ENCODE peak calls at places on chromosome 20, in five cellular contexts. S, J, T, B and A are unnamed samples.

GRCh38 chr20:30811896-30812671 is 445.4 kb upstream of the DEFB115 start:
- DNase-seq in S (no peak), J (no peak), T (peak), B (no peak), A (no peak)

GRCh38 chr20:57480444-57481152 is 44.3 kb downstream of the CTCFL start:
- DNase-seq in S (no peak), J (no peak), T (no peak), B (no peak), A (no peak)

GRCh38 chr20:44017905-44018683 is 103.4 kb downstream of the TOX2 start:
- DNase-seq in S (peak), J (peak), T (peak), B (peak), A (peak)

GRCh38 chr20:6698056-6698455 is 69.4 kb upstream of the BMP2 start:
- DNase-seq in S (no peak), J (no peak), T (peak), B (no peak), A (peak)

GRCh38 chr20:44218441-44218840 is 7.9 kb upstream of the OSER1 start:
- DNase-seq in S (no peak), J (no peak), T (no peak), B (no peak), A (no peak)

GRCh38 chr20:14991023-14991422 is 653.6 kb upstream of the FLRT3 start:
- DNase-seq in S (no peak), J (peak), T (no peak), B (no peak), A (no peak)

GRCh38 chr20:44410583-44411019 is 55.1 kb downstream of the HNF4A start:
- DNase-seq in S (no peak), J (no peak), T (no peak), B (no peak), A (no peak)

GRCh38 chr20:32510601-32511357 is 74.4 kb downstream of the NOL4L start:
- DNase-seq in S (no peak), J (peak), T (peak), B (no peak), A (peak)

GRCh38 chr20:57556980-57557274 is 4.0 kb upstream of the PCK1 start:
- DNase-seq in S (no peak), J (no peak), T (no peak), B (no peak), A (no peak)

GRCh38 chr20:35771689-35772562 is at the start of gene PHF20:
- DNase-seq in S (peak), J (peak), T (peak), B (peak), A (peak)
- H3K27ac ChIP-seq in S (peak), J (peak), T (peak), B (peak), A (peak)

DNA sequence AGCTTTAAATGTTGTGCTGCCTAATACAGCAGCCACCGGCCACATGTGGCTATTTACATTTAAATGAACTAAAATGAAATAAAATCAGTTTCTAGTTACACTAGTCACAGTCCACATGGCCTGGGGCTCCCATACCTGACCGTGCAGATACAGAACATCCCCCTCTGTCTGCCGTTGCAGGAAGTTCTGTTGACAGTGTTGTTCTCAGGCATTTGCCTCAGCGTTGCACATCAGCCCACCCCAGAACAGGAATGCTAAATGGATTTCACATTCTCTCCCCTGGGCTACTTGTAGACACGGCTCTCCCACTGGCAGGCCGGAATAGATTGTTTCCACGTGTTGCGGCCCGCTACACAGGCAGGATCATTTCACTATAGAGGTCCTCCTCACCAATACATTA is 26.3 kb downstream of the JAG1 start:
- DNase-seq in S (no peak), J (no peak), T (no peak), B (peak), A (no peak)
- TF ChIP-seq CTCF in S (peak), J (peak), T (no peak), B (peak), A (peak)

GRCh38 chr20:63697357-63697867 is 960 bp downstream of the TNFRSF6B start:
- DNase-seq in S (no peak), J (no peak), T (no peak), B (peak), A (peak)
- H3K27ac ChIP-seq in S (no peak), J (peak), T (no peak), B (no peak), A (no peak)

GRCh38 chr20:34978092-34978744 is 22.6 kb downstream of the MYH7B start:
- DNase-seq in S (no peak), J (no peak), T (no peak), B (no peak), A (no peak)

GRCh38 chr20:34979366-34980153 is 23.9 kb downstream of the MYH7B start:
- DNase-seq in S (no peak), J (no peak), T (no peak), B (no peak), A (no peak)

GRCh38 chr20:34977365-34978091 is 21.9 kb downstream of the MYH7B start:
- DNase-seq in S (no peak), J (no peak), T (no peak), B (no peak), A (no peak)

GRCh38 chr20:34974246-34974645 is 18.6 kb downstream of the MYH7B start:
- DNase-seq in S (no peak), J (no peak), T (no peak), B (no peak), A (no peak)

DNA sequence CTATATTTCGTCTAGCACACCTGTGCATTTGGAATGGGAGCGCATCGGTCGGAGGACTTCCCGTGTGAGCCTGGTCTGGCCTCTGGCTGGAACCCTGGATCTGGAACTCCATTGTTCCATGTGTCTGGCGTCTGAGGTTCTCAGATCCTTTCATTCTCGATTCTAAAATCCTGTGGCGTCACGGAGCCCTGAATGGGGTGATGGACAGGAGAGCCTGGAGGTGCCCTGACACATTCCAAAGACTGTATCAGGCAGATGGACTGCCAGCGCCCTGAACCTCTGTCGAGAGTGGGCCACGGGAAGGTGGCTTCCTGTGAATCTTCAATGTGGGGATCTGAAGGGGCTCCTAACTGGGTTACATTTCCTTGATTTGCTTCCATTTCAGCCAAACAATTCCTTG is 20.6 kb downstream of the MYH7B start:
- DNase-seq in S (no peak), J (no peak), T (no peak), B (no peak), A (no peak)
- TF ChIP-seq CTCF in S (no peak), J (no peak), T (no peak), B (no peak), A (no peak)

GRCh38 chr20:46400253-46400652 is 6.2 kb downstream of the ELMO2 start:
- DNase-seq in S (no peak), J (peak), T (peak), B (peak), A (no peak)

GRCh38 chr20:46402236-46402886 is 4.1 kb downstream of the ELMO2 start:
- DNase-seq in S (no peak), J (no peak), T (no peak), B (no peak), A (no peak)

GRCh38 chr20:46401478-46401860 is 4.9 kb downstream of the ELMO2 start:
- DNase-seq in S (no peak), J (no peak), T (peak), B (no peak), A (no peak)

GRCh38 chr20:46399401-46399800 is 7.0 kb downstream of the ELMO2 start:
- DNase-seq in S (no peak), J (no peak), T (peak), B (no peak), A (no peak)

DNA sequence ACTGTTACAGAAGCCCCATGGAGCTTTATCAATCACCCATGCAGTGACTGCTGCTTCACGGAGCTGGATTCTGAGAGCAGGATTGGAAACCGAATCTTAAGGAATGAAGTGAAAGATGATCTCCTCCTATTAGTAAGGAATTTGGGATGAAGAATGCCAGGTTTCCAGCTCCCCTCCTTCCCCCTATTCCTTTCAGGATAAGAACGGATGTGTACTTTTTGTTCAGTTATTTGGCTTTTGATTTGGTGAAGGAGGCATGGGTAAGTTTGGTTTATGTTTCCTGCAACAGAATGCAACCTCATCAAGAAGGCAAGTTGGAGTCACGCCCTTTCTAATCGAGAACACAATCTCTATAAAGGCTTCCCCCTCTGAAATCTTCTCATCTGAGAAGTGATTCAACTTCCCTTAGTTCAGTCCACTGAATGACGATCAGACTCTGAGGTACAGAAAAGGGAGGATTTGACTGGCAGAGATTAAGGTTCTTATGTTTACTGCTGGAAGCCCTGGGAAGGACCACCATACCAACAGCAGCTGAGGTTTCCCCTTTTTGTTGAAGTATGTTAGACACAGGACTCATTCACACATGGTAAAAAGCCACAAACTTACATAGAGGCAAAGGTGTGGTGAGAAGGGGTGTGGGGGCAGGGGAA is 5.5 kb downstream of the ELMO2 start:
- DNase-seq in S (no peak), J (no peak), T (no peak), B (no peak), A (peak)
- H3K27ac ChIP-seq in S (peak), J (peak), T (peak), B (peak), A (no peak)

GRCh38 chr20:38941726-38942389 is 15.6 kb downstream of the FAM83D start:
- DNase-seq in S (no peak), J (no peak), T (no peak), B (no peak), A (no peak)
- TF ChIP-seq CTCF in S (no peak), J (peak), T (no peak), B (no peak), A (no peak)

DNA sequence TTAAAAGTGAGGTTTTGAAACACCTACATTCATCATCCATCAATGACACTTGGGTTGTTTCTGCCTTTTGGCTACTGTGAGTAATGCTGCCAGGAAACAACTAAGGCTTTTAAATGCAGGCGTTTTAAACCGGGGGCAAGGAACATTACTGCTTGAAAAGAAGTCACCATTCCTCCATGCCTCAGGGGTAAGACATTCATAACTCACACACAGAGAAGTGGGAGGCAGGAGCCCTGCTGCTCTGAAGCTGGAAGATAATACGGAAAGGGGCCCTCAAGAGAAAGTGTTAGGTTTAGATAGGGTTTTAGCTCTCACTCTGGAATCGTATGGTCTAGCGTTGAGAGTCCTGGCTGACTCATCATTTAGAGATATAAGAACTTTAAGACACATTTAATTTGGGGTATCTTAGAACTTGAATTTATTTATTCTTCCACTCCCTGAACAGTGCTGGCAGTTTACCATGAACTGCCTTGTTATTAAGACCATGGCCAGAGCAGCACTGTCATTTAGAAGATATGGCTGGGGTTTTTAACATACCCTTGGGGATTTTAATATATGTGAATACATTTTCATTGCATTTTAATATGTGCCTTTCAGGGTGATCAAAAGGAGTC is 1.8 kb downstream of the TUBB1 start:
- DNase-seq in S (no peak), J (peak), T (no peak), B (no peak), A (peak)
- H3K27ac ChIP-seq in S (no peak), J (no peak), T (no peak), B (no peak), A (peak)

GRCh38 chr20:24212494-24212893 is 223.9 kb upstream of the GGTLC1 start:
- DNase-seq in S (no peak), J (no peak), T (no peak), B (no peak), A (no peak)

GRCh38 chr20:24211972-24212371 is 223.4 kb upstream of the GGTLC1 start:
- DNase-seq in S (no peak), J (no peak), T (no peak), B (no peak), A (no peak)

GRCh38 chr20:24207803-24208300 is 219.3 kb upstream of the GGTLC1 start:
- DNase-seq in S (no peak), J (no peak), T (no peak), B (no peak), A (no peak)

GRCh38 chr20:24206995-24207394 is 218.4 kb upstream of the GGTLC1 start:
- DNase-seq in S (no peak), J (no peak), T (no peak), B (no peak), A (no peak)

GRCh38 chr20:24208652-24209051 is 220.1 kb upstream of the GGTLC1 start:
- DNase-seq in S (no peak), J (no peak), T (no peak), B (no peak), A (no peak)
- TF ChIP-seq CTCF in S (no peak), J (peak), T (no peak), B (no peak), A (peak)

GRCh38 chr20:47774081-47774777 is 11.1 kb downstream of the SULF2 start:
- DNase-seq in S (no peak), J (no peak), T (peak), B (no peak), A (no peak)
- H3K27ac ChIP-seq in S (no peak), J (no peak), T (peak), B (no peak), A (no peak)

DNA sequence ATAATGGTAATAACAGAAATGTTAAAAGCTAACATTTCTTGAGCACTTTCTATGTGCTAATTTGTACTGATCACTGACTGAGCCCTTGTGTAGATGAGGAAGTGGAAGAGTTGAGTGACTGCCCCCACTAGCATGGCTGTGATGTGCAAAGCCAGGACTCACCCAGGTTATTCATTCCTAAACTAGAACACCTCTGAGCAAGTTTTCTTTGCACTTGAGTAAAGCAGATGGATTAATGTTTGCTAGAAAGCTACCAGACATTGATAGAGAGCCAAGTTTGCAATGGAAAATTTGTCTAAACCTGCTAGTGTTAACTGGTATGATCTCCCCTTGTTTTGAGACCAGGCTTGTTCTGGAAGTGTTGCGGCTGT is 467.4 kb upstream of the PLCB4 start:
- DNase-seq in S (no peak), J (no peak), T (peak), B (no peak), A (peak)
- TF ChIP-seq CTCF in S (no peak), J (no peak), T (no peak), B (no peak), A (no peak)